ENCODE peak calls at places on chromosome 21, in five cellular contexts. V, A, Z, F and H are unnamed samples.

GRCh38 chr21:30480145-30480544 is at the start of gene KRTAP19-1:
- DNase-seq in Z (no peak), F (no peak), A (no peak), V (no peak), H (no peak)

GRCh38 chr21:17088500-17088899 is 424.3 kb upstream of the CXADR start:
- DNase-seq in F (no peak), V (no peak), A (no peak), Z (no peak), H (no peak)

GRCh38 chr21:46552274-46552673 is 52.6 kb downstream of the S100B start:
- DNase-seq in A (no peak), F (no peak), V (no peak), Z (no peak), H (no peak)

GRCh38 chr21:42997053-42997452 is 22.7 kb downstream of the PKNOX1 start:
- DNase-seq in Z (no peak), V (no peak), F (no peak), A (no peak), H (no peak)

GRCh38 chr21:43590220-43590619 is 69.1 kb downstream of the HSF2BP start:
- DNase-seq in F (no peak), V (no peak), Z (no peak), A (no peak), H (no peak)

GRCh38 chr21:31117046-31117916 is 79.0 kb upstream of the KRTAP19-8 start:
- DNase-seq in A (no peak), Z (no peak), F (no peak), V (no peak), H (no peak)

GRCh38 chr21:43835061-43835460 is 30.0 kb upstream of the AGPAT3 start:
- DNase-seq in V (no peak), F (no peak), Z (no peak), A (no peak), H (no peak)

GRCh38 chr21:42818328-42818749 is 61.0 kb downstream of the WDR4 start:
- DNase-seq in A (peak), F (no peak), V (peak), Z (no peak), H (no peak)

GRCh38 chr21:17693801-17694200 is 81.1 kb upstream of the BTG3 start:
- DNase-seq in A (peak), Z (no peak), V (no peak), F (no peak), H (no peak)

GRCh38 chr21:42833439-42833815 is 45.9 kb downstream of the WDR4 start:
- DNase-seq in V (peak), A (peak), Z (peak), F (no peak), H (no peak)

GRCh38 chr21:17454315-17455027 is 58.4 kb upstream of the CXADR start:
- DNase-seq in Z (no peak), F (peak), V (peak), A (peak), H (no peak)

GRCh38 chr21:31363720-31364119 is 19.7 kb upstream of the TIAM1 start:
- DNase-seq in Z (no peak), F (no peak), V (no peak), A (no peak), H (no peak)

GRCh38 chr21:17848228-17848627 is 29.1 kb upstream of the C21orf91 start:
- DNase-seq in V (no peak), A (peak), Z (peak), F (peak), H (peak)

GRCh38 chr21:29072873-29073221 is 601 bp downstream of the CCT8 start:
- DNase-seq in Z (no peak), V (no peak), F (no peak), A (peak), H (no peak)

DNA sequence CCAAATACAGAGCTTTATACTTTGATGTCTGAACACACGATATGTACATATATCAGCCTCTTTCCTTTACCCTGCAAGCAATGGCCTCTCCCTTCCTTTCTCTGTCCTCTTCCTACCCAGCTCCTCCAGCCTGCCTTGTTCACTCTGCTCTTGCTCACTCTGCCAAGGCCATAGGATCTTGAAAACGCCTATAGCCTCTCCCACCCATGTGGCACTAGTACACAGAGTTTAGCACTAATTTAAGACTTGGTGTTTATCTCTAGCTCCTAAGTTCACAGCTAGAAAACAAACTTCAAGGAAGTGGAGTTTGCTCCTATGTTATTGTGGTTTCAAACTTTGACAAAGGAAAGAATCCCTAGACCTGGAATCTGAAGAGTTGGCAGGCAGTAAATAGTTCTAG is 225.0 kb upstream of the RUNX1 start:
- DNase-seq in V (no peak), A (no peak), Z (no peak), F (no peak), H (no peak)
- TF ChIP-seq POLR2A in V (no peak), A (no peak), Z (no peak), F (no peak), H (no peak)

GRCh38 chr21:45225741-45226327 is 61.9 kb downstream of the POFUT2 start:
- DNase-seq in F (no peak), A (no peak), Z (no peak), V (no peak), H (no peak)

GRCh38 chr21:45228656-45229240 is 58.9 kb downstream of the POFUT2 start:
- DNase-seq in F (no peak), A (no peak), Z (no peak), V (no peak), H (no peak)

GRCh38 chr21:45227735-45228134 is 60.0 kb downstream of the POFUT2 start:
- DNase-seq in V (no peak), Z (no peak), F (no peak), A (no peak), H (no peak)

GRCh38 chr21:45226540-45227326 is 61.0 kb downstream of the POFUT2 start:
- DNase-seq in Z (no peak), A (no peak), F (no peak), V (no peak), H (no peak)

GRCh38 chr21:45228171-45228641 is 59.5 kb downstream of the POFUT2 start:
- DNase-seq in A (no peak), Z (no peak), V (no peak), F (no peak), H (no peak)
- TF ChIP-seq POLR2AphosphoS5 in A (no peak), Z (no peak), V (no peak), F (no peak), H (no peak)

DNA sequence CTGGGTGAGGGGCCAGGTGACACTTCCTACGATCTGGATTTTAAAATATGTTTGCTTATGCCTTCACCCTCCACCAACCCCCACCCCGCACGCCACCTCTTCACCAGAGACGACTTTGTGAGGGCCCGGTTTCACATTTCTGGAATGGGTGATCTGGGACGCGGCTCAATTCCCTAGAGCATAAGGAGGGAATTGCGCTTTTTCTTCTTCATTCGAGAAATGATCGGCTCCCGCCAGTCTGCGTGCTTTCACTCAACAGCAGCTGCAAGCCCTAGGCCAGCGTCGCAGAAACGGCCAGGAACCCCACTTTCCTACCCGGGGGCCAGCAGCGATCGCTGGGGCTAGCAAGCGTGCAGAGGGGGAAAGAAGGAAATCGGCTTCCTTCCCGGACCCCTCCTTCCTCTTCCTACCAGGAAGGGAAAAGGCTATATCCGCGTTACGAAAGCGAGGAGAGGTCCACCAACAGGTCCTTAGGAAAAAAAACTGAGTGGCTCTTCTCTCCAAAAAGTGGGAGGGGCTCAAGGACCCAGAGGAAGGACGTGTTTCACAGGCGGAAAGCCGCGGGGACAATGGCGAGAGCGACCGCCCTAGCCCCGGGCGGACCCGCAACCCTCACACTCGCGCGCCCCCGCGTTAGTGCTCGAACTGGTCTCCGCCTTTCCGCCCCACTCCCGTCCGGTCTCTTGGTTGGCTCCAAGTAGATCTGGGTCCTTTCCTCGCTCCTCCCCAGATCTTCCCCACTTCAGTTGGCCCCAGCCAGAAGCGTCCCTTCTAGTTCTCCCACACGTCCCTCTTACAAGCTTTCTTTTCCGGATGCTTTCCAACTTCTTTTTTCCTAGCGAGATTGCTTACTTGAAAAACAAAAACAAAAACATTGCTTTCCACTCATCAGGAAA is 1.1 kb upstream of the ADAMTS1 start:
- DNase-seq in Z (no peak), A (no peak), F (no peak), V (peak), H (no peak)
- TF ChIP-seq TAF1 in Z (no peak), A (no peak), F (no peak), V (peak), H (no peak)

GRCh38 chr21:32393677-32394001 is 827 bp upstream of the URB1 start:
- DNase-seq in F (no peak), V (no peak), Z (no peak), A (no peak), H (no peak)

GRCh38 chr21:32392299-32392879 is 423 bp downstream of the URB1 start:
- DNase-seq in V (no peak), F (no peak), Z (no peak), A (peak), H (no peak)

GRCh38 chr21:32391755-32392154 is 1.1 kb downstream of the URB1 start:
- DNase-seq in Z (no peak), F (no peak), A (no peak), V (no peak), H (no peak)

GRCh38 chr21:32389337-32390015 is 3.3 kb downstream of the URB1 start:
- DNase-seq in V (no peak), Z (no peak), A (no peak), F (no peak), H (no peak)

GRCh38 chr21:32392880-32393676 is at the start of gene URB1:
- DNase-seq in Z (peak), A (peak), V (peak), F (peak), H (peak)
- TF ChIP-seq POLR2A in Z (peak), A (peak), V (no peak), F (peak), H (peak)

DNA sequence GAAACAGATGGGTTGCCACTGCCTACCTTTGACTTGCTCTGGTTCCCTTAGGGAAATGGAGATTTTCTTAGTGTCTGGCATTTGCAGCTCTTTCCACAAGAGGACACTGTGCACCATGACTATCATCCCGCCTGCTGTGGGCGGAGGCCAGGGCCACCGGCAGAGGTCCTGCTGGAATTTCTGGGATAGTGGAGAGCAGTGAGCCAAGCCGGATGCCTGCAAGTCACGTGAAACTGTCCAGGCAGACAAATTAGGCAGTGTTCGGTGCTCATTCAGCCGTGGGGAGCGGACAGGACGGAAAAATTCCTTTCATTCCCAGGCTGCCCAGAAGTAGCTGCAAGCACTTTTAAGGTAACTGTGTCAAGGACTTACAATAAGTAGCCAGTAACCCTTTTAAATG is 43.4 kb downstream of the IGSF5 start:
- DNase-seq in F (no peak), V (peak), Z (no peak), A (peak), H (no peak)
- TF ChIP-seq POLR2AphosphoS5 in F (no peak), V (no peak), Z (no peak), A (no peak), H (no peak)

GRCh38 chr21:37558676-37559204 is 192.2 kb downstream of the DYRK1A start:
- DNase-seq in A (peak), F (no peak), Z (no peak), V (no peak), H (no peak)
- TF ChIP-seq TAF1 in A (no peak), F (no peak), Z (no peak), V (no peak), H (no peak)

GRCh38 chr21:33267250-33267649 is 1.1 kb downstream of the IL10RB start:
- DNase-seq in V (no peak), Z (no peak), A (no peak), F (no peak), H (no peak)

GRCh38 chr21:33266784-33267135 is 593 bp downstream of the IL10RB start:
- DNase-seq in A (no peak), Z (no peak), V (no peak), F (no peak), H (no peak)

GRCh38 chr21:33264561-33264960 is 1.6 kb upstream of the IL10RB start:
- DNase-seq in V (no peak), A (no peak), Z (no peak), F (no peak), H (no peak)

GRCh38 chr21:33265664-33266049 is 510 bp upstream of the IL10RB start:
- DNase-seq in Z (peak), F (no peak), V (no peak), A (peak), H (no peak)

GRCh38 chr21:33266050-33266783 is at the start of gene IL10RB:
- DNase-seq in Z (peak), V (peak), A (peak), F (peak), H (peak)
- TF ChIP-seq POLR2A in Z (peak), V (no peak), A (peak), F (peak), H (peak)

GRCh38 chr21:15732290-15732995 is 2.7 kb downstream of the USP25 start:
- DNase-seq in A (peak), V (no peak), F (peak), Z (peak), H (peak)
- TF ChIP-seq POLR2AphosphoS5 in A (no peak), V (no peak), F (no peak), Z (no peak), H (no peak)

GRCh38 chr21:37914211-37914900 is 1.9 kb downstream of the KCNJ6 start:
- DNase-seq in A (peak), V (peak), Z (no peak), F (no peak), H (no peak)

GRCh38 chr21:37916795-37917142 is 512 bp upstream of the KCNJ6 start:
- DNase-seq in V (peak), Z (no peak), F (no peak), A (peak), H (no peak)

GRCh38 chr21:37917612-37918011 is 1.4 kb upstream of the KCNJ6 start:
- DNase-seq in A (no peak), F (no peak), V (no peak), Z (no peak), H (no peak)

GRCh38 chr21:37915516-37915915 is 741 bp downstream of the KCNJ6 start:
- DNase-seq in Z (no peak), A (no peak), V (peak), F (no peak), H (no peak)

DNA sequence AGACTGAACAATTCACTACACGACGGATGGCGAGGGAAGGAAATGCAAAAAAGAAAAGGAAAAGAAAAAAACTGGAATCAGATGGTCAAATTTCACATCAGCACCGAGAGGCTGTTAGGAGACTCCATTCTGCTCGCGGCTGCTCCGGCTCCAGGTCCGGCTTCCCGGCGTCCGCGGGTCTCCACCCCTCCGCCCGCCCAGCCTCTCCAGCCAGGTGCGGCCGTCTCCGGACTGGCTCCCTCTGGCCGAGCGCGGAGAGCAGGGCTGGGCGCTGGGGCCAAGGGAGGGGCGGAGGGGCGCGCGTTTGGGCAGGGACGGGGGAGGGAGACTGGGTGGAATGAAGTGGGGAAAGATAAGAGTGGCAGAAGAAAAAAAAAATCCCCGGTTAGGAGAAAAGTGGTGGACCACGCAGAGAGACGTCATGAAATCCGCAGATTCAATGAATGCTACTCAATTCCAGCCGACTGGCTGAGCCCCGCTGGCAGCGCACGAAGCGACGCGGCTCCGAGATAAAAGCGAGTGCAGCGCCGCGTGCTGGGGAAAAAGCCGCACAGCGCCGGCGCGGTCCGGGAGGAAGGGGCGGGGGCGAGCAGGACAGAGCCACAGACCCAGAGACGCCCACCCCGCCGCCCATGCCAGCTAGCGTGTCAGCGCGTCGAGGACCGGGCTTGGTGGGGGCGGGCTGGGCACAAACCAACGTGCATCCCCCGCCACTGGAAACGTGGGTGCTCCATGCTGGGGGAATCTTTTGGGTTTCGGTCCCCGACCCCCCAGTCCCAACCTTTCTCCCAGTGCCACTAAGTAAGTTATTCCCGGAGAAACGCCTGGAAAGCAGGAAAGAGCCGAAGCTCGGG is at the start of gene KCNJ6:
- DNase-seq in V (peak), Z (no peak), A (peak), F (no peak), H (no peak)
- TF ChIP-seq TAF1 in V (no peak), Z (no peak), A (no peak), F (no peak), H (no peak)

DNA sequence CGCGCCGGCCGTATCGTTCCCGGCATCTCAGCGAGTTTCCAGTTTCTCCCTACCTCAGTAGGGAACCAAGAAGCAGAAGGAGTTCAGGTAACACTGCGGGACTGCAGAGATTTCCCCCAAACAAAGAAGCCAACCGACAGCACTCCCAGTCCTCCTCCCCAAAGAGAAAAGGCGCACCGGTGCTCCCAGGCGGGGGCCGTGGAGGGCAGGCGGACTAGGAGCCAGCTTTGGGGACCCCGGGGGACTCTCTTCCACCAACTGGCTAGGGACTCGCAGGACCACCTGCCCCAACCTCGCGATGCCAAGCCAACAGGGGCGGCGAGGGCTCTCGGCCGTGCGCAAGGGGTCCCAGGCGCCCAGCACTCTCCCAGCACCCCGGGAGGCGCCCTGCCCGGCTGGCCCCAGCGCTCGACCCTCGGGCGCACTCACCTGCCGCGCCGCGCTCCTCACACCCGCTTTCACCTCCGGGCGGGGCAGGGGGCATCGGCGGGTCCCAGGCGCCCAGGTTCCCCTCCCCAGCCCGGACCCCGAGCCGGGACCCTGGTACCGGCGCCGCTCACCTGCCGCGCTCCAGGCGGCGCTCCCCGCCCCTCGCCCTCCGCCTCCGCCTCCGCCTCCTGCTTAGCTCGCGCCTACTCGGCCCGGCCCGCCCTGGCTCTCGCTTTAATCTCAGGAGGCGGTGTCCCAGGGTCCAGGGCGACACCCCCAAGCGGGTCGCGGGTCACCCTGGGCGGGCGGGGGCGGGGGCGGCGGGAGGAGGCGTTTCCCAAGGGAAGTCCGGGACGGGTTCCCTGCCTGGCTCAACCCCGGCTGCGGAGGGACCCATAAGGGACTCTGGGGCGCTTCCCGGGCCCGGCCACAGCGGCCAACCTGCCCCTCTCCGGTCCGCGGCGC is at the start of gene TMPRSS2:
- DNase-seq in A (no peak), V (peak), F (no peak), Z (no peak), H (no peak)
- TF ChIP-seq POLR2A in A (no peak), V (no peak), F (no peak), Z (no peak), H (no peak)